ENCODE peak calls at places on chromosomes 4 and X, in nine cellular contexts. W, D, H, K, I, Z, E, U and B are unnamed samples.

GRCh38 chrX:37454537-37455285 is 105.5 kb downstream of the PRRG1 start:
- DNase-seq in H (no peak), K (no peak), Z (no peak), E (no peak), D (no peak), I (no peak), W (no peak), U (no peak), B (no peak)

GRCh38 chrX:121642415-121642814 is 595.0 kb downstream of the GLUD2 start:
- DNase-seq in Z (no peak), D (no peak), H (no peak), K (no peak), E (no peak), I (no peak), W (no peak), U (no peak), B (no peak)

GRCh38 chr4:89253306-89253705 is 54.3 kb downstream of the GPRIN3 start:
- DNase-seq in E (no peak), W (no peak), Z (no peak), I (no peak), K (no peak), D (no peak), H (no peak), U (no peak), B (no peak)

GRCh38 chr4:52822583-52823477 is 39.3 kb upstream of the RASL11B start:
- DNase-seq in Z (no peak), W (no peak), U (no peak), E (no peak), I (no peak), H (peak), K (no peak), D (no peak), B (no peak)

GRCh38 chrX:53704294-53704693 is 17.8 kb upstream of the HUWE1 start:
- DNase-seq in U (no peak), Z (no peak), I (no peak), H (no peak), K (no peak), W (no peak), D (no peak), E (no peak), B (no peak)

GRCh38 chrX:39682778-39683177 is 415.0 kb downstream of the BCOR start:
- DNase-seq in D (no peak), K (no peak), Z (no peak), U (no peak), E (no peak), I (no peak), H (no peak), W (no peak), B (no peak)

GRCh38 chr4:163544407-163545038 is 50.0 kb downstream of the TMA16 start:
- DNase-seq in I (peak), H (peak), K (peak), D (peak), W (peak), U (peak), E (peak), Z (peak), B (peak)

GRCh38 chr4:48005781-48006180 is 10.7 kb downstream of the CNGA1 start:
- DNase-seq in I (no peak), H (no peak), K (no peak), U (no peak), Z (no peak), W (no peak), D (no peak), E (no peak), B (no peak)

GRCh38 chr4:141654098-141654497 is 17.7 kb downstream of the IL15 start:
- DNase-seq in W (no peak), U (no peak), D (peak), H (no peak), K (no peak), Z (peak), I (peak), E (no peak), B (peak)

GRCh38 chr4:156695163-156695562 is 276.4 kb downstream of the PDGFC start:
- DNase-seq in E (no peak), D (no peak), I (no peak), Z (no peak), H (no peak), K (no peak), U (no peak), W (no peak), B (no peak)

GRCh38 chr4:43374352-43374751 is 481.8 kb downstream of the GRXCR1 start:
- DNase-seq in W (no peak), U (no peak), E (no peak), H (no peak), Z (no peak), D (no peak), I (no peak), K (no peak), B (no peak)

GRCh38 chr4:152663203-152664066 is 16.4 kb downstream of the TMEM154 start:
- DNase-seq in E (no peak), U (no peak), I (no peak), D (no peak), K (no peak), H (no peak), W (no peak), Z (no peak), B (no peak)

GRCh38 chr4:155543126-155543765 is 123.4 kb upstream of the GUCY1A1 start:
- DNase-seq in K (no peak), Z (no peak), D (no peak), U (no peak), I (no peak), H (no peak), E (no peak), W (no peak), B (no peak)

GRCh38 chr4:149790172-149790907 is 25.3 kb downstream of the IQCM start:
- DNase-seq in E (no peak), W (no peak), D (no peak), H (no peak), K (no peak), Z (no peak), U (no peak), I (no peak), B (no peak)

GRCh38 chr4:139207247-139207646 is 30.2 kb upstream of the ELF2 start:
- DNase-seq in I (no peak), D (no peak), E (peak), H (no peak), U (no peak), W (no peak), K (no peak), Z (no peak), B (no peak)

GRCh38 chr4:48968814-48969213 is 17.3 kb upstream of the CWH43 start:
- DNase-seq in H (no peak), E (no peak), W (no peak), Z (no peak), U (no peak), K (no peak), D (no peak), I (no peak), B (no peak)

GRCh38 chrX:17086317-17086716 is 139.9 kb downstream of the REPS2 start:
- DNase-seq in K (no peak), H (no peak), W (no peak), Z (no peak), I (no peak), U (no peak), E (no peak), D (no peak), B (no peak)

GRCh38 chr4:188061083-188061482 is 48.3 kb downstream of the TRIML2 start:
- DNase-seq in I (no peak), Z (no peak), D (no peak), W (no peak), K (no peak), U (no peak), H (no peak), E (no peak), B (no peak)

GRCh38 chr4:102299708-102300107 is 45.6 kb downstream of the SLC39A8 start:
- DNase-seq in K (peak), W (no peak), U (peak), I (no peak), D (peak), E (no peak), H (peak), Z (peak), B (no peak)

GRCh38 chr4:48269861-48270515 is 350 bp upstream of the TEC start:
- DNase-seq in I (peak), K (peak), W (peak), Z (peak), H (peak), U (peak), D (peak), E (peak), B (peak)

GRCh38 chrX:16931371-16931770 is 15.1 kb upstream of the REPS2 start:
- DNase-seq in E (no peak), W (no peak), K (no peak), H (no peak), U (no peak), Z (no peak), D (no peak), I (no peak), B (no peak)

GRCh38 chr4:61211781-61212180 is 11.7 kb downstream of the ADGRL3 start:
- DNase-seq in Z (no peak), K (no peak), U (no peak), I (no peak), E (no peak), H (no peak), W (no peak), D (no peak), B (no peak)

GRCh38 chr4:151606061-151606460 is 154.7 kb downstream of the GATB start:
- DNase-seq in U (no peak), I (no peak), W (no peak), E (no peak), D (peak), K (no peak), H (no peak), Z (no peak), B (no peak)

GRCh38 chr4:94127707-94128328 is 79.8 kb upstream of the SMARCAD1 start:
- DNase-seq in Z (no peak), U (no peak), E (no peak), K (no peak), D (no peak), I (no peak), W (no peak), H (no peak), B (no peak)

GRCh38 chr4:108685036-108685686 is 34.8 kb downstream of the OSTC start:
- DNase-seq in H (no peak), I (no peak), U (no peak), D (no peak), Z (no peak), K (no peak), E (no peak), W (no peak), B (no peak)

GRCh38 chrX:154840856-154841255 is 6.4 kb upstream of the SMIM9 start:
- DNase-seq in D (no peak), K (no peak), Z (no peak), E (no peak), W (no peak), H (no peak), U (no peak), I (no peak), B (no peak)

GRCh38 chrX:77749695-77750094 is 36.3 kb downstream of the ATRX start:
- DNase-seq in W (no peak), I (no peak), E (no peak), Z (no peak), H (no peak), D (no peak), K (no peak), U (no peak), B (no peak)

GRCh38 chr4:88533088-88533790 is 9.7 kb upstream of the PYURF start:
- DNase-seq in Z (no peak), K (no peak), H (no peak), D (no peak), W (no peak), E (no peak), I (no peak), U (no peak), B (no peak)

GRCh38 chr4:8251110-8251883 is 18.3 kb upstream of the HTRA3 start:
- DNase-seq in K (no peak), E (no peak), U (no peak), D (no peak), Z (no peak), H (no peak), W (peak), I (no peak), B (no peak)

GRCh38 chrX:51697397-51697796 is 12.9 kb upstream of the CENPVL1 start:
- DNase-seq in U (no peak), K (no peak), E (no peak), W (no peak), I (no peak), Z (no peak), D (no peak), H (no peak), B (no peak)

GRCh38 chr4:20895208-20895607 is 194.9 kb downstream of the PACRGL start:
- DNase-seq in I (no peak), E (no peak), Z (no peak), D (no peak), H (no peak), K (no peak), W (no peak), U (no peak), B (no peak)

GRCh38 chr4:139754913-139755312 is 89.3 kb downstream of the MGST2 start:
- DNase-seq in D (no peak), W (no peak), I (no peak), U (no peak), K (no peak), H (no peak), E (no peak), Z (no peak), B (no peak)

GRCh38 chrX:153887385-153887784 is 1.4 kb upstream of the L1CAM start:
- DNase-seq in K (no peak), H (no peak), E (no peak), Z (no peak), U (no peak), I (no peak), D (no peak), W (no peak), B (no peak)

GRCh38 chrX:110156167-110156754 is 153.3 kb downstream of the TMEM164 start:
- DNase-seq in E (no peak), I (no peak), D (no peak), Z (no peak), H (no peak), W (no peak), U (no peak), K (no peak), B (no peak)

GRCh38 chr4:136355970-136356369 is 1176.3 kb downstream of the PCDH18 start:
- DNase-seq in Z (no peak), W (no peak), K (no peak), E (no peak), H (no peak), D (no peak), I (no peak), U (no peak), B (no peak)

GRCh38 chrX:47637546-47638195 is 7.9 kb upstream of the CFP start:
- DNase-seq in D (peak), W (no peak), I (peak), Z (peak), H (peak), K (no peak), U (no peak), E (peak), B (peak)

GRCh38 chrX:138856881-138857280 is 145.4 kb upstream of the FGF13 start:
- DNase-seq in U (no peak), Z (no peak), E (no peak), K (no peak), H (no peak), I (no peak), W (no peak), D (no peak), B (no peak)

GRCh38 chrX:16946971-16947562 is 609 bp downstream of the REPS2 start:
- DNase-seq in I (peak), E (no peak), H (no peak), U (peak), Z (no peak), W (peak), K (peak), D (no peak), B (no peak)

GRCh38 chr4:63777571-63777970 is 631.7 kb downstream of the TECRL start:
- DNase-seq in W (no peak), K (no peak), D (no peak), I (no peak), H (no peak), E (no peak), U (no peak), Z (no peak), B (no peak)